ENCODE peak calls at places on chromosomes 12 and 14, in four cellular contexts. A is H9, G is neuronal stem cell, N is H1. M is an unnamed sample.

GRCh38 chr12:75623631-75624118 is 112.3 kb upstream of the KRR1 start:
- DNase-seq in A (peak; percentile 46), G (no peak), N (no peak), M (peak; percentile 78)

GRCh38 chr12:98136544-98136943 is 378.8 kb upstream of the TMPO start:
- DNase-seq in A (no peak), G (no peak), N (no peak), M (no peak)

GRCh38 chr12:95591731-95592130 is 40.5 kb upstream of the USP44 start:
- DNase-seq in A (no peak), G (no peak), N (no peak), M (no peak)

GRCh38 chr12:6946033-6946919 is 2.5 kb downstream of the C12orf57 start:
- DNase-seq in A (peak; percentile 100), G (no peak), N (peak; percentile 93), M (no peak)

GRCh38 chr12:111819191-111820158 is 22.6 kb upstream of the MAPKAPK5 start:
- DNase-seq in A (no peak), G (no peak), N (no peak), M (peak; percentile 13)

GRCh38 chr14:68251766-68252100 is 432.2 kb downstream of the RAD51B start:
- DNase-seq in A (no peak), G (no peak), N (no peak), M (no peak)

GRCh38 chr12:81329088-81329487 is 251.2 kb downstream of the ACSS3 start:
- DNase-seq in A (peak; percentile 72), G (no peak), N (peak; percentile 49), M (peak; percentile 10)

GRCh38 chr12:26017484-26018211 is 59.2 kb downstream of the RASSF8 start:
- DNase-seq in A (peak; percentile 82), G (peak; percentile 60), N (peak; percentile 77), M (peak; percentile 45)

DNA sequence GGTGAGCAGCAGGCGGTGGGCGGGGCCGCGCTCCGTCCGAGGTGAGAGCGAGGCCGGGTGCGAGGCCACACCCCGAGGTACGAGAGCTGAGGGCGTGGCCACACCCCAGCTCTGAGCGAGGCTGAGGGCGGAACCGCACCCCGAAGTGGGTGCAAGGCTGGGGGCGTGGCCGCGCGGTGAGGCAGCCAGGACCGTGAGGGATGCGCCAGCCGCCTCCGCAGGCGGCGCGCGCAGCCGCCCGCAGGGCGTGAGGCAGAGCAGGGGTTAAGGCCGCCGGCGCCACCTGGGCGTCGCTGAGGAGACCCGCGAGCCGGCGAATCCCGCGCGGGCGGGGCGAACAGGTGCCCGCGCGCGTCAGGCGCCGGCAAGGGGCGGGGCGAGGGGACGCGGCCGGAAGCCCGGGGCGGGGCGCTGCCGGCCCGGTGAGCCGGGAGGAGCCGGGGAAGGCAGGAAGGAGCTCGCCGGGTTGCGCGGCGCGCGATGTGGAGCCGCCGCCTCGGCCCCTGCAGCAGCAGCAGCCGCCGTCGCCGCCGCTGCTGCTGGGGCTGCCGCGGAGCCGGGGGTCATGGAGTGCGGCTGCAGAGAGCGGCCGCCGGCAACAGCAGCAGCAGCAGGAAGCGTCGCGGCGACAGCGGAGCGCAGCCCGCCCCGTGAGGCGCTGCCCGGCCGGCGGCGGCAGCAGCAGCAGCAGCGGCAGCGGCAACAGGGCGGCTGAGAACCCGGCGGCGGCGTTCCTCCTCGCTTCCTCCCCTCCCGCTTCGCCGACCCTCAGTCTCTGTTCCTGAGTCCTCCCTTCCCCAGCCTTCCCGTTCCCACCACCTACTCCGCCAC is at the start of gene BICDL1:
- DNase-seq in A (peak; percentile 99), G (peak; percentile 77), N (peak; percentile 96), M (peak; percentile 47)
- H2AK5ac ChIP-seq in A (no peak within 1 kb of the TSS), G (no peak within 1 kb of the TSS), N (no peak within 1 kb of the TSS), M (no peak within 1 kb of the TSS)

DNA sequence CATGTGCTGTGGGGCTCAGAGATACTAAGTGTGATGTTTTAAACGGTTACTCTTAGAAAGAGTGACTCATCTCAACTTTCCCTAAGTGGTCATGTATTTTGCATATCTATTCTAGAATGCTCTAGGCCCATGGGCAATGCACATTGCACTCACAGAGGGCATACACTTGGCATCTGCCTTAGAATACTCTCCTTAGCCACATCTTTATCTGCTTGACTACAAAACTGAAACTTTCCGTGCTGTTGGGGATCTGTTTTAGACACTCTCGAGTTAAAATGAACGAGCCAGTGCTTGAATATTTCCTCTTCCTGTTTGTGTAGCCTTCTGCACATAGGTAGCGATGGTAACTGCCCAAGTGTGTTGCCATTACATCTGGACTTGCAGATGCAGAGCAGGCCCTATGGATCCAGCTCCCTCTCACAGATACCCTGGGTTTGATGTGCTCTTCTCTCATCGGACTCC is 180.5 kb downstream of the CAND1 start:
- DNase-seq in A (no peak), G (no peak), N (no peak), M (no peak)
- H3K18ac ChIP-seq in A (no peak overlapping the region), G (no peak overlapping the region), N (no peak overlapping the region), M (no peak overlapping the region)

DNA sequence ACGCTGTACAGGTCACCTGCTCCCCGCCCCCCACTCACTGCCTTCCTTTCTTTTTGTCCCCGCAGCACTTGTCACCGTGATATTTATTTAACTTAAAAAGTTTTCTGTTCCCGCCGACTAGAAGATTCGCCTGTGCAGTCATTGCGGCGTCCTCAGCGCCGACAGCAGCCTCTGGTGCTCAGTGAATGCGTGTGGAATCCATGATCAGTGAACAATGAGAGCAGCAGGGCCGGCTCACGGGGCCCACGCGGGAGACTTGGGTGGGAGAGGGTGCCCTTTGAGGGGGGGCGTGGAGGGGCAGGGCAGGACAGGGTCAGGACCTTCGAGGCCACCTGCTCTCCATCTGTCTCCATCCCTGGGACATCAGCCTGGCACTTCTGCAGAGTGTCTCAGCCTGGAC is 24.5 kb downstream of the BEGAIN start:
- DNase-seq in A (no peak), G (no peak), N (no peak), M (no peak)
- H2BK12ac ChIP-seq in A (no peak overlapping the region), G (no peak overlapping the region), N (peak overlapping the region; percentile 27), M (no peak overlapping the region)

GRCh38 chr12:13177896-13178295 is 18.6 kb upstream of the EMP1 start:
- DNase-seq in A (no peak), G (no peak), N (peak; percentile 3), M (no peak)

GRCh38 chr12:13176257-13176656 is 20.3 kb upstream of the EMP1 start:
- DNase-seq in A (no peak), G (no peak), N (peak; percentile 20), M (no peak)

GRCh38 chr12:13177373-13177772 is 19.2 kb upstream of the EMP1 start:
- DNase-seq in A (no peak), G (no peak), N (peak; percentile 7), M (no peak)

GRCh38 chr12:13173537-13173936 is 23.0 kb upstream of the EMP1 start:
- DNase-seq in A (no peak), G (no peak), N (peak; percentile 44), M (peak; percentile 85)

DNA sequence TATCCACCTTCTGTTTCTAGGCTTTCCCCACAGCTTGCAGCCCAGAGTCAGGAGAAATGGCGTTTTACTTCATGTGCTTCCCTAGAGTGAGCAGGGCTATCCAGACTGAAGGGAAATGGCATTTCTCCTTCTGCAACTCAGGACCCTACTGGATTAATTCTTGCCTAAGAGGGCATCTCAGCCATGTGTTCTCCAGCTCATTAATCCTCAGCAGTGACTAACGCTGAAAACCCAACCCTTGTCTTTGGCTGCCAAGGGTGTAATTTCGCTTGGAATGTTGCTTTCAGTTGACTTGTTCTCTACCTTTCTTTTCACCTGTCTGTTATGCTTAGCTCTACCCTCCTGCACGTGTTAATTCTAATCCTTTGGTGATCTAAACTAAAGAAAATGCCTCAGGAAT is 21.0 kb upstream of the EMP1 start:
- DNase-seq in A (no peak), G (no peak), N (peak; percentile 8), M (no peak)
- H2AK5ac ChIP-seq in A (no peak overlapping the region), G (no peak overlapping the region), N (no peak overlapping the region), M (no peak overlapping the region)

DNA sequence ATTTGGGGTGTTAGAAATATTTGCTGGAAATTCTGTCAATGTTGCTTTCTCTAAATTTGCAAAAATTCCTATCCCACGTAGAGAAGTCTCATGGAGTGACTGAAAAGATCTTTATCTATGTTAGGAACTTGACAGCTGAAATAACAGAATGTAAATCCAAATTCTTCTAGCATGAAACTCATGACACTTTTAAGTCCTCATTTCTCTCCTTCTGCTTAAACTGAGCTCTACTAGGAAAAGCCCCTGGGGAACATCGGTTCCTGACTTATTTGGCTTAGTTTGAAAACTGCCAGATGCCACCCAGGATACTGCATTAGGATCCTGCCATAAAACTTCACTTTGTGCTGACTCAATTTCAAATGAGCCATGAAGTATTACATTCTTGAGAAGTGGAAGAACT is 426.0 kb downstream of the GALC start:
- DNase-seq in A (no peak), G (no peak), N (no peak), M (peak; percentile 89)
- H3K18ac ChIP-seq in A (no peak overlapping the region), G (no peak overlapping the region), N (no peak overlapping the region), M (no peak overlapping the region)

DNA sequence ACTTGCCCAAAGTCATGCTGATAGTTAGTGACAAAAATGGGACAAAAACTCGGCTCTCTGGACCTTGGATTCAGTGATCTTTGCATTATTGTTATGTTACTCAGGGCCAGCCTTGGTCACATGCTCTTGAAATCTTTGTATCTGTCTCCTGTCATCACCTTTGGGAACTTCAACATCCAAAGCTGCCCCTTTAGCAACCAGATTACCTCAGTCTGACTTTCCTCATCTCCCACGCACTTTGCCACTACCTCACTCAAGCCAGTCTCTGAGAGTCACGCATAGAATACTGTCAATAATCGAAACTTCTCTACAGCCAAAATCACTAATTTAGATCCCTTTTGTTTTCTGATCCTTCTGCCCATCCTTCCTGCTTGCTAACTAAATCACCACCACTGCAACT is 90.8 kb upstream of the DAAM1 start:
- DNase-seq in A (no peak), G (no peak), N (no peak), M (no peak)
- H2BK12ac ChIP-seq in A (no peak overlapping the region), G (no peak overlapping the region), N (no peak overlapping the region), M (no peak overlapping the region)

GRCh38 chr12:49982246-49983229 is 9.8 kb downstream of the AQP6 start:
- DNase-seq in A (no peak), G (no peak), N (no peak), M (no peak)
- H2AK5ac ChIP-seq in A (no peak overlapping the region), G (no peak overlapping the region), N (no peak overlapping the region), M (peak overlapping the region; percentile 34)